ENCODE peak calls at places on chromosome 11, in eight cellular contexts. L is lung; V is body of pancreas; N is CD8-positive, alpha-beta T cell; U is tibial artery; W is fibroblast of lung; H is Peyer's patch; M is tibial nerve. I is an unnamed sample.
A peak's percentile ranks its signal among the peaks of the same experiment; 100 is the strongest.

GRCh38 chr11:132430352-132431091 is 1060.1 kb downstream of the NTM start:
- DNase-seq in L (no peak), V (no peak), N (no peak), U (no peak), W (peak; percentile 53), H (no peak), M (no peak), I (no peak)

GRCh38 chr11:93507517-93507916 is 35.7 kb downstream of the SMCO4 start:
- DNase-seq in L (no peak), V (no peak), N (no peak), U (no peak), W (no peak), H (no peak), M (no peak), I (no peak)

GRCh38 chr11:83648610-83649467 is 362.7 kb upstream of the CCDC90B start:
- DNase-seq in L (no peak), V (no peak), N (no peak), U (no peak), W (no peak), H (no peak), M (no peak), I (no peak)

GRCh38 chr11:19393941-19394340 is 153.2 kb upstream of the E2F8 start:
- DNase-seq in L (no peak), V (no peak), N (no peak), U (no peak), W (peak; percentile 13), H (no peak), M (no peak), I (no peak)

GRCh38 chr11:132365650-132366049 is 995.2 kb downstream of the NTM start:
- DNase-seq in L (no peak), V (no peak), N (no peak), U (no peak), W (no peak), H (no peak), M (no peak), I (no peak)

GRCh38 chr11:14059491-14059890 is 97.0 kb downstream of the SPON1 start:
- DNase-seq in L (no peak), V (no peak), N (no peak), U (no peak), W (no peak), H (no peak), M (no peak), I (no peak)

GRCh38 chr11:94507485-94507884 is 4.8 kb upstream of the C11orf97 start:
- DNase-seq in L (no peak), V (no peak), N (no peak), U (no peak), W (no peak), H (no peak), M (no peak), I (no peak)

GRCh38 chr11:94315664-94316063 is 11.3 kb downstream of the IZUMO1R start:
- DNase-seq in L (no peak), V (no peak), N (no peak), U (no peak), W (peak; percentile 58), H (no peak), M (no peak), I (no peak)

GRCh38 chr11:121365304-121365703 is 72.7 kb downstream of the SC5D start:
- DNase-seq in L (no peak), V (no peak), N (no peak), U (no peak), W (no peak), H (no peak), M (no peak), I (no peak)

GRCh38 chr11:6319879-6320410 is 356 bp downstream of the CAVIN3 start:
- DNase-seq in L (peak; percentile 96), V (peak; percentile 89), N (no peak), U (peak; percentile 95), W (peak; percentile 94), H (peak; percentile 35), M (peak; percentile 87), I (peak; percentile 84)

GRCh38 chr11:88555829-88556202 is 218.3 kb upstream of the CTSC start:
- DNase-seq in L (no peak), V (no peak), N (no peak), U (no peak), W (peak; percentile 80), H (no peak), M (no peak), I (no peak)

GRCh38 chr11:62545437-62546243 is 966 bp downstream of the AHNAK start:
- DNase-seq in L (peak; percentile 95), V (peak; percentile 91), N (no peak), U (peak; percentile 95), W (peak; percentile 94), H (peak; percentile 55), M (peak; percentile 92), I (peak; percentile 91)

GRCh38 chr11:10646005-10646404 is 47.5 kb downstream of the IRAG1 start:
- DNase-seq in L (no peak), V (no peak), N (no peak), U (no peak), W (peak; percentile 45), H (no peak), M (no peak), I (no peak)

GRCh38 chr11:127919206-127920000 is 668.0 kb downstream of the ETS1 start:
- DNase-seq in L (no peak), V (no peak), N (no peak), U (no peak), W (peak; percentile 95), H (no peak), M (no peak), I (no peak)

GRCh38 chr11:36007127-36007824 is 63.4 kb downstream of the LDLRAD3 start:
- DNase-seq in L (no peak), V (no peak), N (no peak), U (no peak), W (no peak), H (no peak), M (no peak), I (no peak)

GRCh38 chr11:73135346-73136284 is 6.5 kb downstream of the FCHSD2 start:
- DNase-seq in L (no peak), V (no peak), N (no peak), U (no peak), W (no peak), H (no peak), M (no peak), I (no peak)

GRCh38 chr11:78234006-78234405 is 45.3 kb downstream of the USP35 start:
- DNase-seq in L (no peak), V (no peak), N (no peak), U (no peak), W (no peak), H (no peak), M (no peak), I (no peak)

GRCh38 chr11:66151273-66151672 is 81.2 kb downstream of the PACS1 start:
- DNase-seq in L (no peak), V (no peak), N (no peak), U (no peak), W (no peak), H (no peak), M (no peak), I (no peak)
- H3K9me3 ChIP-seq in L (no peaks in the 10 kb centered on the region), V (no peaks in the 10 kb centered on the region), N (no peaks in the 10 kb centered on the region), U (no peaks in the 10 kb centered on the region), W (no peaks in the 10 kb centered on the region), H (no peaks in the 10 kb centered on the region), M (no peaks in the 10 kb centered on the region), I (no peaks in the 10 kb centered on the region)

DNA sequence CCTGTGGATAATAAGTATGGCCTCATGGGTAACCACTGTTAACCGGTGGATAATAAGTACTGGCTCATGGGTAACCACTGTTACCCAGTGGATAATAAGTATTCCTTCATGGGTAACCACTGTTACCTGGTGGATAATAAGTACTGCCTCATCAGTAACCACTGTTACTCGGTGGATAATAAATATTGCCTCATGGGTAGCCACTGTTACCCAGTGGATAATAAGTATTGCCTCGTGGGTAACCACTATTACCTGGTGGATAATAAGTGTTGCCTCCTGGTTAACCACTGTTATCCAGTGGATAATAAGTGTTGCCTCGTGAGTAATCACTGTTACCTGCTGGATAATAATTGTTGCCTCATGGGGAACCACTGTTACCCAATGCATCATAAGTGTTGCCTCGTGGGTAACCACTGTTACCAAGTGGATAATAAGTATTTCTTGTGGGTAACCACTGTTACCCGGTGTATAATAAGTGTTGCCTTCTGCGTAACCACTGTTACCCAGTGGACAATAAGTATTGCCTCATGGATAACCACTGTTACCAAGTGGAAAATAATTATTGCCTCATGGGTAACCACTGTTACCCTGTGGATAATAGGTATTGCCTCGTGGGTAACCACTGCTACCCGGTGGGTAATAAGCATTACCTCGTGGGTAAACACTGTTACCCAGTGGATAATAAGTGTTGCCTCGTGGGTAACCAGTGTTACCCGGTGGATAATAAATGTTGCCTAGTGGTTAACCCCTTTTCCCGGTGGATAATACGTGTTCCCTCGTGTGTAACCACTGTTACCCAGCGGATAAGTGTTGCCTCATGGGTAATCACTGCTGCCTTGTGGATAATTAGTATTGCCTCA is 26.6 kb upstream of the NXPE4 start:
- DNase-seq in L (no peak), V (no peak), N (no peak), U (no peak), W (no peak), H (no peak), M (no peak), I (no peak)
- H3K9me3 ChIP-seq in L (no peaks in the 10 kb centered on the region), V (no peaks in the 10 kb centered on the region), N (peaks cover 1% of the 10 kb centered on the region), U (no peaks in the 10 kb centered on the region), W (no peaks in the 10 kb centered on the region), H (no peaks in the 10 kb centered on the region), M (no peaks in the 10 kb centered on the region), I (no peaks in the 10 kb centered on the region)

GRCh38 chr11:61019818-61020405 is 48.4 kb downstream of the CD6 start:
- DNase-seq in L (no peak), V (no peak), N (no peak), U (no peak), W (no peak), H (no peak), M (no peak), I (no peak)

GRCh38 chr11:61020706-61021235 is 49.3 kb downstream of the CD6 start:
- DNase-seq in L (no peak), V (no peak), N (no peak), U (no peak), W (no peak), H (no peak), M (no peak), I (no peak)

GRCh38 chr11:61021661-61022212 is 50.3 kb downstream of the CD6 start:
- DNase-seq in L (no peak), V (peak; percentile 71), N (peak; percentile 73), U (no peak), W (no peak), H (peak; percentile 95), M (no peak), I (no peak)

GRCh38 chr11:61018059-61018458 is 46.6 kb downstream of the CD6 start:
- DNase-seq in L (no peak), V (no peak), N (no peak), U (no peak), W (no peak), H (no peak), M (no peak), I (no peak)

GRCh38 chr11:61019037-61019817 is 47.7 kb downstream of the CD6 start:
- DNase-seq in L (no peak), V (no peak), N (no peak), U (no peak), W (no peak), H (no peak), M (no peak), I (no peak)
- H3K9me3 ChIP-seq in L (no peaks in the 10 kb centered on the region), V (no peaks in the 10 kb centered on the region), N (no peaks in the 10 kb centered on the region), U (no peaks in the 10 kb centered on the region), W (no peaks in the 10 kb centered on the region), H (no peaks in the 10 kb centered on the region), M (no peaks in the 10 kb centered on the region), I (no peaks in the 10 kb centered on the region)

DNA sequence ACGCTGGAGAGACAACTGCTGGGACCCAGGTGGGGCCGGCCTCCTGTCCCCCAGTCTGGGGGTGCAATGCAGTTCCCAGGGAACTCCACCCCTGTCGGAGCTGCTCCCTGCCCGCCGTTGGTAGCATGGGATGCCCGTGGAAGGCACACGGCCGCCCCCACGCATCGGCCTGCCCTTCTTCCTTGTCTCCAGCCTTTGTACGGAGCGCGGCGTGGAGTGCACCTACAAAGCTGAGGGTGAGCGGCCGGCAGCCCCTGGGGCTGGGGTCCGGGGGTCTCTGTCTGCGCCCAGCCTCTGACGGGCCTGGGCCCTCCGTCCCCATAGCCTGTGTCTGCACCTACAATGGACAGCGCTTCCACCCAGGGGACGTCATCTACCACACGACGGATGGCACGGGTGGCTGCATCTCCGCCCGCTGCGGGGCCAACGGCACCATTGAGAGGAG is 23.2 kb downstream of the MUC5AC start:
- DNase-seq in L (no peak), V (no peak), N (no peak), U (no peak), W (no peak), H (no peak), M (no peak), I (no peak)
- H3K9me3 ChIP-seq in L (no peaks in the 10 kb centered on the region), V (no peaks in the 10 kb centered on the region), N (no peaks in the 10 kb centered on the region), U (no peaks in the 10 kb centered on the region), W (no peaks in the 10 kb centered on the region), H (no peaks in the 10 kb centered on the region), M (no peaks in the 10 kb centered on the region), I (no peaks in the 10 kb centered on the region)

I was measured in gastrocnemius medialis.